ENCODE peak calls at places on chromosomes 3 and 15, in nine cellular contexts. One of them, this sample, is unnamed.

GRCh38 chr3:43279532-43279931 is 6.8 kb upstream of the SNRK start:
- DNase-seq in GM12878: no peak
- DNase-seq in NCI-H510A treated with DMSO at 0.1 percent for 48 hours: no peak
- DNase-seq in activated gamma-delta T cell treated with Interleukin-2 at 50 U/mL for 16 hours: no peak
- DNase-seq in heart left ventricle: no peak
- DNase-seq in kidney tubule cell: no peak
- DNase-seq in HuH-7.5: no peak
- DNase-seq in esophagus muscularis mucosa: no peak
- DNase-seq in pancreas: no peak
- DNase-seq in this sample: no peak

GRCh38 chr3:4908769-4909156 is 70.5 kb upstream of the BHLHE40 start:
- DNase-seq in NCI-H510A treated with DMSO at 0.1 percent for 48 hours: no peak
- DNase-seq in heart left ventricle: no peak
- DNase-seq in esophagus muscularis mucosa: no peak
- DNase-seq in pancreas: no peak
- DNase-seq in GM12878: no peak
- DNase-seq in kidney tubule cell: no peak
- DNase-seq in activated gamma-delta T cell treated with Interleukin-2 at 50 U/mL for 16 hours: no peak
- DNase-seq in HuH-7.5: no peak
- DNase-seq in this sample: no peak

GRCh38 chr3:48428863-48429415 is 947 bp downstream of the PLXNB1 start:
- DNase-seq in pancreas: peak
- DNase-seq in kidney tubule cell: peak
- DNase-seq in esophagus muscularis mucosa: no peak
- DNase-seq in GM12878: no peak
- DNase-seq in NCI-H510A treated with DMSO at 0.1 percent for 48 hours: peak
- DNase-seq in activated gamma-delta T cell treated with Interleukin-2 at 50 U/mL for 16 hours: no peak
- DNase-seq in HuH-7.5: no peak
- DNase-seq in heart left ventricle: peak
- DNase-seq in this sample: peak

GRCh38 chr3:142618917-142619401 is 22.8 kb downstream of the PLS1 start:
- DNase-seq in GM12878: no peak
- DNase-seq in esophagus muscularis mucosa: no peak
- DNase-seq in HuH-7.5: no peak
- DNase-seq in heart left ventricle: no peak
- DNase-seq in kidney tubule cell: peak
- DNase-seq in pancreas: no peak
- DNase-seq in activated gamma-delta T cell treated with Interleukin-2 at 50 U/mL for 16 hours: no peak
- DNase-seq in NCI-H510A treated with DMSO at 0.1 percent for 48 hours: peak
- DNase-seq in this sample: no peak

GRCh38 chr3:177973241-177973840 is 562.9 kb upstream of the KCNMB2 start:
- DNase-seq in pancreas: no peak
- DNase-seq in heart left ventricle: no peak
- DNase-seq in HuH-7.5: peak
- DNase-seq in NCI-H510A treated with DMSO at 0.1 percent for 48 hours: no peak
- DNase-seq in esophagus muscularis mucosa: no peak
- DNase-seq in GM12878: no peak
- DNase-seq in kidney tubule cell: peak
- DNase-seq in activated gamma-delta T cell treated with Interleukin-2 at 50 U/mL for 16 hours: no peak
- DNase-seq in this sample: peak

GRCh38 chr15:80951941-80952340 is 37.7 kb downstream of the MESD start:
- DNase-seq in activated gamma-delta T cell treated with Interleukin-2 at 50 U/mL for 16 hours: no peak
- DNase-seq in kidney tubule cell: no peak
- DNase-seq in pancreas: no peak
- DNase-seq in GM12878: no peak
- DNase-seq in NCI-H510A treated with DMSO at 0.1 percent for 48 hours: no peak
- DNase-seq in esophagus muscularis mucosa: no peak
- DNase-seq in heart left ventricle: no peak
- DNase-seq in HuH-7.5: no peak
- DNase-seq in this sample: no peak

GRCh38 chr15:58434334-58434888 is 2.6 kb downstream of the LIPC start:
- DNase-seq in esophagus muscularis mucosa: no peak
- DNase-seq in HuH-7.5: no peak
- DNase-seq in pancreas: no peak
- DNase-seq in activated gamma-delta T cell treated with Interleukin-2 at 50 U/mL for 16 hours: no peak
- DNase-seq in kidney tubule cell: no peak
- DNase-seq in NCI-H510A treated with DMSO at 0.1 percent for 48 hours: no peak
- DNase-seq in GM12878: no peak
- DNase-seq in heart left ventricle: no peak
- DNase-seq in this sample: no peak

GRCh38 chr15:37096878-37097568 is 3.3 kb downstream of the MEIS2 start:
- DNase-seq in HuH-7.5: no peak
- DNase-seq in activated gamma-delta T cell treated with Interleukin-2 at 50 U/mL for 16 hours: no peak
- DNase-seq in GM12878: no peak
- DNase-seq in heart left ventricle: no peak
- DNase-seq in kidney tubule cell: no peak
- DNase-seq in NCI-H510A treated with DMSO at 0.1 percent for 48 hours: no peak
- DNase-seq in pancreas: no peak
- DNase-seq in esophagus muscularis mucosa: no peak
- DNase-seq in this sample: peak

GRCh38 chr3:144332866-144333265 is 361.2 kb downstream of the DIPK2A start:
- DNase-seq in esophagus muscularis mucosa: no peak
- DNase-seq in activated gamma-delta T cell treated with Interleukin-2 at 50 U/mL for 16 hours: no peak
- DNase-seq in pancreas: no peak
- DNase-seq in GM12878: no peak
- DNase-seq in HuH-7.5: no peak
- DNase-seq in NCI-H510A treated with DMSO at 0.1 percent for 48 hours: no peak
- DNase-seq in heart left ventricle: no peak
- DNase-seq in kidney tubule cell: no peak
- DNase-seq in this sample: no peak

GRCh38 chr3:12803371-12803770 is 6.9 kb downstream of the CAND2 start:
- DNase-seq in activated gamma-delta T cell treated with Interleukin-2 at 50 U/mL for 16 hours: no peak
- DNase-seq in heart left ventricle: no peak
- DNase-seq in esophagus muscularis mucosa: no peak
- DNase-seq in HuH-7.5: no peak
- DNase-seq in pancreas: no peak
- DNase-seq in NCI-H510A treated with DMSO at 0.1 percent for 48 hours: no peak
- DNase-seq in kidney tubule cell: no peak
- DNase-seq in GM12878: no peak
- DNase-seq in this sample: no peak

GRCh38 chr3:157594413-157594812 is 91.2 kb upstream of the VEPH1 start:
- DNase-seq in HuH-7.5: no peak
- DNase-seq in activated gamma-delta T cell treated with Interleukin-2 at 50 U/mL for 16 hours: no peak
- DNase-seq in NCI-H510A treated with DMSO at 0.1 percent for 48 hours: no peak
- DNase-seq in kidney tubule cell: no peak
- DNase-seq in esophagus muscularis mucosa: peak
- DNase-seq in heart left ventricle: no peak
- DNase-seq in pancreas: no peak
- DNase-seq in GM12878: no peak
- DNase-seq in this sample: no peak

GRCh38 chr15:31098491-31098917 is 3.0 kb downstream of the TRPM1 start:
- DNase-seq in heart left ventricle: no peak
- DNase-seq in esophagus muscularis mucosa: no peak
- DNase-seq in kidney tubule cell: peak
- DNase-seq in activated gamma-delta T cell treated with Interleukin-2 at 50 U/mL for 16 hours: no peak
- DNase-seq in HuH-7.5: no peak
- DNase-seq in pancreas: no peak
- DNase-seq in GM12878: no peak
- DNase-seq in NCI-H510A treated with DMSO at 0.1 percent for 48 hours: no peak
- DNase-seq in this sample: peak

GRCh38 chr15:83250766-83251165 is 33.7 kb downstream of the BNC1 start:
- DNase-seq in NCI-H510A treated with DMSO at 0.1 percent for 48 hours: no peak
- DNase-seq in HuH-7.5: no peak
- DNase-seq in heart left ventricle: no peak
- DNase-seq in pancreas: no peak
- DNase-seq in activated gamma-delta T cell treated with Interleukin-2 at 50 U/mL for 16 hours: no peak
- DNase-seq in esophagus muscularis mucosa: no peak
- DNase-seq in GM12878: no peak
- DNase-seq in kidney tubule cell: no peak
- DNase-seq in this sample: no peak

GRCh38 chr3:26963356-26963742 is 340.8 kb downstream of the LRRC3B start:
- DNase-seq in kidney tubule cell: no peak
- DNase-seq in GM12878: no peak
- DNase-seq in pancreas: no peak
- DNase-seq in NCI-H510A treated with DMSO at 0.1 percent for 48 hours: no peak
- DNase-seq in activated gamma-delta T cell treated with Interleukin-2 at 50 U/mL for 16 hours: no peak
- DNase-seq in heart left ventricle: no peak
- DNase-seq in esophagus muscularis mucosa: no peak
- DNase-seq in HuH-7.5: no peak
- DNase-seq in this sample: no peak

This sample was measured in kidney glomerular epithelial cell.